ENCODE peak calls at places on chromosomes 5 and 9, in six cellular contexts. X is suprapubic skin; S is CD4-positive, alpha-beta T cell; C is IMR-90; N is H1; F is upper lobe of left lung. E is an unnamed sample.

GRCh38 chr9:96856363-96857286 is 2.3 kb upstream of the ZNF782 start:
- DNase-seq in X (no peak), F (peak; percentile 6), S (peak; percentile 66), N (peak; percentile 74), C (peak; percentile 67), E (peak; percentile 92)

GRCh38 chr9:78325343-78325742 is 28.4 kb downstream of the PSAT1 start:
- DNase-seq in X (no peak), C (peak; percentile 27), S (no peak), N (no peak), F (no peak), E (no peak)

GRCh38 chr9:32968101-32969011 is 33.1 kb downstream of the APTX start:
- DNase-seq in N (peak; percentile 81), X (no peak), F (no peak), S (peak; percentile 46), C (peak; percentile 57), E (peak; percentile 85)

GRCh38 chr5:173395257-173395932 is 67.2 kb upstream of the STC2 start:
- DNase-seq in C (peak; percentile 85), N (no peak), F (no peak), X (no peak), S (no peak), E (peak; percentile 53)

GRCh38 chr9:101527066-101527465 is 6.6 kb upstream of the RNF20 start:
- DNase-seq in N (no peak), C (peak; percentile 54), X (no peak), S (no peak), F (no peak), E (no peak)

GRCh38 chr5:38751103-38751502 is 94.7 kb upstream of the OSMR start:
- DNase-seq in X (no peak), C (no peak), S (no peak), N (no peak), F (no peak), E (peak; percentile 65)

GRCh38 chr5:173547579-173547978 is 68.9 kb downstream of the BOD1 start:
- DNase-seq in S (no peak), N (no peak), X (no peak), F (no peak), C (peak; percentile 44), E (no peak)

GRCh38 chr9:77899679-77900354 is 131.8 kb downstream of the GNAQ start:
- DNase-seq in C (peak; percentile 87), F (no peak), N (no peak), X (no peak), S (no peak), E (no peak)

GRCh38 chr9:113772121-113772885 is 103.8 kb upstream of the ZNF618 start:
- DNase-seq in X (no peak), C (peak; percentile 52), S (no peak), N (no peak), F (no peak), E (no peak)

GRCh38 chr9:101307524-101308213 is 77.1 kb downstream of the BAAT start:
- DNase-seq in S (no peak), N (no peak), C (no peak), F (no peak), X (no peak), E (no peak)

GRCh38 chr9:112546149-112547012 is 59.8 kb downstream of the KIAA1958 start:
- DNase-seq in C (peak; percentile 18), F (no peak), S (no peak), N (no peak), X (no peak), E (no peak)

DNA sequence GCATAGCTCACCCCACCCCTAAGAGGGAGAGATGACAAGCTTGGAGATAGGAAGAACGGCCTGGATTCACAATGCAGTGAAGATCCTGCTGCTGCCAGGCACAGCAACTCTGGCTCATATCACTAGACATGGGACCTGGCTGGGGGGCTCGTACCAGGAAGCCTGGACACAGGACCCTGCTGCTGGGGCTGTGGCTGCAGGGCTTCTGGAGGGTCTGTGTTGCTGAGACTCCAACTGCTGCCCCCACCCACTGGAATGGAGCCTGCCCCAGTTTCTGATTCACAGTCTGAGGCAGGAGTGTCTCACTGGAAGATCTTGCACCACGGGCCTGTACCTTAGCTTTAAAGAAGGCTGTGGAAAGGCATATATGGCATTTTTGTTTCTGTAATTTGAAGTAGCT is 31.0 kb upstream of the GLRX start:
- DNase-seq in X (no peak), S (no peak), F (no peak), C (no peak), N (no peak), E (no peak)
- H3K27ac ChIP-seq in X (no peak overlapping the region), S (no peak overlapping the region), F (no peak overlapping the region), C (no peak overlapping the region), N (no peak overlapping the region), E (no peak overlapping the region)

GRCh38 chr9:136346157-136346481 is 17.4 kb downstream of the DNLZ start:
- DNase-seq in N (no peak), X (no peak), S (no peak), F (no peak), C (no peak), E (no peak)
- TF ChIP-seq CTCF in N (no peak), X (no peak), S (no peak), F (no peak), C (no peak), E (no peak)

GRCh38 chr9:124228516-124228915 is 29.2 kb upstream of the NEK6 start:
- DNase-seq in C (no peak), S (no peak), N (no peak), F (peak; percentile 28), X (peak; percentile 39), E (peak; percentile 33)
- H3K27ac ChIP-seq in C (no peak overlapping the region), S (no peak overlapping the region), N (no peak overlapping the region), F (no peak overlapping the region), X (no peak overlapping the region), E (no peak overlapping the region)

GRCh38 chr5:123456242-123456641 is 33.0 kb upstream of the CEP120 start:
- DNase-seq in N (no peak), X (no peak), C (no peak), F (no peak), S (no peak), E (no peak)

GRCh38 chr5:123452401-123452800 is 29.2 kb upstream of the CEP120 start:
- DNase-seq in S (no peak), C (no peak), N (no peak), F (no peak), X (no peak), E (no peak)

GRCh38 chr5:123455095-123455494 is 31.9 kb upstream of the CEP120 start:
- DNase-seq in F (no peak), N (no peak), C (no peak), S (no peak), X (no peak), E (no peak)

GRCh38 chr5:123454236-123454911 is 31.2 kb upstream of the CEP120 start:
- DNase-seq in X (no peak), N (no peak), F (no peak), C (peak; percentile 61), S (no peak), E (no peak)

DNA sequence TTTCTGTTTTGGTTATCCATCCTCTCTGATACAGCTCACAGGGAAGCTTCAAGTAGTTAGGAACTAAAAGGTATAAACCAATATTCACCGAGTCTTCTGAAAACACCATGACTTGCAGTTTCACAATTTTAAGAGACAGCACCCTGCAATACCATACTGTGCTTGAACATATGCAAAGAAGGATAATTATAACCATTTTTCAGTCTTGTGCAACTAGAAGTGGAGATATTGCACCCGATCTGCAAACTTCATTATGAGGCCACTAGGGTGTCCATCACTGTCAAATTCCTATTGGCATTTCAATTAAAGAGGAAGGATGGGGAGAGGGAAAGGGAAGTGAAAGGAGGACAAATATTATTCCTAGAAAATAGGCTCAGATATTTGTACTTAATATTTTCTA is 32.4 kb upstream of the CEP120 start:
- DNase-seq in F (no peak), S (no peak), C (no peak), N (no peak), X (no peak), E (no peak)
- TF ChIP-seq CTCF in F (no peak), S (no peak), C (no peak), N (no peak), X (no peak), E (peak; percentile 64)

DNA sequence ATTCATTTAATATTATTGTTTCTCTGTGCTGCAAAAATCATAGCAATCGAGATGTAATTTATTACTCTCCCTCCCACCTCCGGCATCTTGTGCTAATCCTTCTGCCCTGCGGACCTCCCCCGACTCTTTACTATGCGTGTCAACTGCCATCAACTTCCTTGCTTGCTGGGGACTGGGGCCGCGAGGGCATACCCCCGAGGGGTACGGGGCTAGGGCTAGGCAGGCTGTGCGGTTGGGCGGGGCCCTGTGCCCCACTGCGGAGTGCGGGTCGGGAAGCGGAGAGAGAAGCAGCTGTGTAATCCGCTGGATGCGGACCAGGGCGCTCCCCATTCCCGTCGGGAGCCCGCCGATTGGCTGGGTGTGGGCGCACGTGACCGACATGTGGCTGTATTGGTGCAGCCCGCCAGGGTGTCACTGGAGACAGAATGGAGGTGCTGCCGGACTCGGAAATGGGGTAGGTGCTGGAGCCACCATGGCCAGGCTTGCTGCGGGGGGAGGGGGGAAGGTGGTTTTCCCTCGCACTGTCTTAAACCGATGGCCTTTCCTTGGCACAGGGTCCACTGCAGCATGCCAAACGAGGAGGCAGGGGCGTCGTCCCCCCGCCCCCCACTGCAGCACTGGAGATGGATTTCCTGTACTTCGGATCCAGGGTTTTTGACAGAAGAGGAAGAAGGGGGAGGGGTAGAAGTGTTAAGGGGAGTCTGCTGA is at the start of gene APC:
- DNase-seq in N (peak; percentile 94), F (peak; percentile 98), C (peak; percentile 87), X (peak; percentile 98), S (peak; percentile 58), E (peak; percentile 97)
- H3K27ac ChIP-seq in N (peak within 1 kb of the TSS; percentile 78), F (peak within 1 kb of the TSS; percentile 62), C (peak within 1 kb of the TSS; percentile 87), X (peak within 1 kb of the TSS; percentile 63), S (no peak within 1 kb of the TSS), E (peak within 1 kb of the TSS; percentile 67)

GRCh38 chr5:169160405-169160901 is 140.5 kb downstream of the SLIT3 start:
- DNase-seq in C (no peak), X (no peak), N (no peak), S (no peak), F (no peak), E (no peak)
- TF ChIP-seq CTCF in C (no peak), X (no peak), N (no peak), S (no peak), F (no peak), E (peak; percentile 68)

GRCh38 chr5:35513612-35514011 is 104.1 kb upstream of the SPEF2 start:
- DNase-seq in C (no peak), S (no peak), N (no peak), X (no peak), F (no peak), E (no peak)
- H3K27ac ChIP-seq in C (no peak overlapping the region), S (no peak overlapping the region), N (no peak overlapping the region), X (no peak overlapping the region), F (no peak overlapping the region), E (no peak overlapping the region)

GRCh38 chr9:38087934-38088925 is 19.2 kb upstream of the SHB start:
- DNase-seq in S (peak; percentile 69), N (peak; percentile 99), C (peak; percentile 37), X (peak; percentile 83), F (no peak), E (peak; percentile 96)
- TF ChIP-seq CTCF in S (peak; percentile 99), N (peak; percentile 97), C (peak; percentile 80), X (peak; percentile 86), F (peak; percentile 93), E (peak; percentile 98)

GRCh38 chr9:16985559-16986348 is 115.3 kb upstream of the BNC2 start:
- DNase-seq in F (no peak), X (no peak), C (peak; percentile 93), S (no peak), N (no peak), E (no peak)
- H3K27ac ChIP-seq in F (no peak overlapping the region), X (peak overlapping the region; percentile 29), C (peak overlapping the region; percentile 88), S (no peak overlapping the region), N (no peak overlapping the region), E (no peak overlapping the region)